ENCODE peak calls at places on chromosomes 1 and 21, in eight cellular contexts. M is NCI-H1105 treated with DMSO at 0.1 percent for 48 hours; Q is effector memory CD8-positive, alpha-beta T cell; X is PC-3; S is left ventricle myocardium superior; F is NAMALWA; V is nephron progenitor cell; N is mesothelial cell of epicardium. C is an unnamed sample.

GRCh38 chr1:67948155-67949075 is 102.0 kb downstream of the DIRAS3 start:
- DNase-seq in M (no peak), Q (no peak), X (peak), S (no peak), F (no peak), V (no peak), N (no peak), C (no peak)

GRCh38 chr1:183956559-183957188 is 80.9 kb downstream of the COLGALT2 start:
- DNase-seq in M (no peak), Q (peak), X (peak), S (no peak), F (peak), V (no peak), N (no peak), C (peak)

GRCh38 chr1:61237659-61238370 is 155.5 kb downstream of the NFIA start:
- DNase-seq in M (peak), Q (no peak), X (peak), S (no peak), F (no peak), V (no peak), N (no peak), C (no peak)

GRCh38 chr1:47317841-47318240 is 3.9 kb upstream of the STIL start:
- DNase-seq in M (no peak), Q (no peak), X (no peak), S (no peak), F (no peak), V (no peak), N (no peak), C (no peak)

GRCh38 chr1:4674676-4675075 is 20.3 kb downstream of the AJAP1 start:
- DNase-seq in M (no peak), Q (no peak), X (no peak), S (no peak), F (no peak), V (no peak), N (no peak), C (no peak)

GRCh38 chr1:151841141-151841540 is 1.5 kb upstream of the C2CD4D start:
- DNase-seq in M (no peak), Q (no peak), X (peak), S (no peak), F (no peak), V (no peak), N (no peak), C (no peak)

GRCh38 chr21:46057111-46057709 is 40.7 kb upstream of the COL6A2 start:
- DNase-seq in M (no peak), Q (no peak), X (no peak), S (peak), F (no peak), V (no peak), N (no peak), C (no peak)

GRCh38 chr1:6412896-6413295 is 6.8 kb downstream of the HES2 start:
- DNase-seq in M (no peak), Q (no peak), X (peak), S (no peak), F (no peak), V (no peak), N (no peak), C (no peak)

GRCh38 chr21:45747802-45748445 is 104.4 kb downstream of the PCBP3 start:
- DNase-seq in M (peak), Q (no peak), X (peak), S (no peak), F (no peak), V (no peak), N (no peak), C (no peak)

GRCh38 chr1:54791880-54792522 is 9.1 kb downstream of the TTC22 start:
- DNase-seq in M (no peak), Q (no peak), X (peak), S (no peak), F (peak), V (peak), N (no peak), C (peak)

GRCh38 chr1:39642796-39643195 is 3.4 kb upstream of the HEYL start:
- DNase-seq in M (no peak), Q (no peak), X (peak), S (no peak), F (no peak), V (no peak), N (no peak), C (no peak)

GRCh38 chr1:38142606-38143005 is 96.0 kb upstream of the POU3F1 start:
- DNase-seq in M (no peak), Q (no peak), X (no peak), S (no peak), F (no peak), V (no peak), N (no peak), C (no peak)

GRCh38 chr1:236058141-236058626 is 6.7 kb downstream of the NID1 start:
- DNase-seq in M (no peak), Q (no peak), X (no peak), S (no peak), F (no peak), V (no peak), N (no peak), C (no peak)

GRCh38 chr1:1344672-1345361 is 4.4 kb downstream of the DVL1 start:
- DNase-seq in M (no peak), Q (no peak), X (peak), S (no peak), F (no peak), V (peak), N (no peak), C (peak)

GRCh38 chr1:213776974-213777373 is 210.8 kb upstream of the PROX1 start:
- DNase-seq in M (no peak), Q (no peak), X (no peak), S (no peak), F (no peak), V (no peak), N (no peak), C (no peak)

GRCh38 chr1:1148569-1148968 is 25.1 kb upstream of the TTLL10 start:
- DNase-seq in M (no peak), Q (no peak), X (no peak), S (no peak), F (no peak), V (no peak), N (no peak), C (no peak)

GRCh38 chr1:109887890-109888289 is 22.8 kb upstream of the CSF1 start:
- DNase-seq in M (no peak), Q (no peak), X (no peak), S (no peak), F (no peak), V (no peak), N (no peak), C (no peak)

GRCh38 chr1:185520188-185520935 is 203.3 kb upstream of the IVNS1ABP start:
- DNase-seq in M (no peak), Q (no peak), X (no peak), S (no peak), F (no peak), V (no peak), N (no peak), C (no peak)

GRCh38 chr1:147735423-147735822 is 25.0 kb downstream of the GJA5 start:
- DNase-seq in M (no peak), Q (no peak), X (no peak), S (peak), F (no peak), V (no peak), N (no peak), C (no peak)

GRCh38 chr1:97630281-97630680 is 290.6 kb downstream of the DPYD start:
- DNase-seq in M (no peak), Q (no peak), X (no peak), S (no peak), F (no peak), V (no peak), N (no peak), C (no peak)

GRCh38 chr1:66239834-66240233 is 294.1 kb upstream of the SGIP1 start:
- DNase-seq in M (no peak), Q (no peak), X (no peak), S (no peak), F (peak), V (no peak), N (no peak), C (no peak)

GRCh38 chr1:198681831-198682756 is 43.3 kb downstream of the PTPRC start:
- DNase-seq in M (peak), Q (peak), X (peak), S (peak), F (peak), V (no peak), N (no peak), C (peak)

GRCh38 chr1:25687221-25688017 is 70.8 kb downstream of the MAN1C1 start:
- DNase-seq in M (no peak), Q (no peak), X (no peak), S (no peak), F (no peak), V (no peak), N (no peak), C (no peak)

GRCh38 chr1:231694081-231694443 is 67.5 kb downstream of the DISC1 start:
- DNase-seq in M (peak), Q (no peak), X (no peak), S (peak), F (no peak), V (no peak), N (no peak), C (no peak)

GRCh38 chr1:159821171-159821867 is 5.4 kb upstream of the SLAMF8 start:
- DNase-seq in M (no peak), Q (no peak), X (no peak), S (no peak), F (peak), V (no peak), N (no peak), C (peak)

GRCh38 chr1:19044975-19045831 is 88.7 kb upstream of the IFFO2 start:
- DNase-seq in M (no peak), Q (peak), X (no peak), S (no peak), F (no peak), V (no peak), N (no peak), C (no peak)

GRCh38 chr1:24896176-24896575 is 33.9 kb downstream of the RUNX3 start:
- DNase-seq in M (no peak), Q (no peak), X (no peak), S (no peak), F (no peak), V (no peak), N (peak), C (no peak)

GRCh38 chr1:23167353-23168078 is 1.1 kb downstream of the LUZP1 start:
- DNase-seq in M (peak), Q (peak), X (peak), S (peak), F (peak), V (peak), N (peak), C (peak)

GRCh38 chr1:17215545-17215890 is 10.6 kb downstream of the PADI1 start:
- DNase-seq in M (no peak), Q (no peak), X (peak), S (no peak), F (no peak), V (no peak), N (no peak), C (no peak)

GRCh38 chr1:54487571-54488050 is 60.4 kb upstream of the ACOT11 start:
- DNase-seq in M (no peak), Q (no peak), X (peak), S (peak), F (no peak), V (peak), N (no peak), C (no peak)

GRCh38 chr21:19244502-19245187 is 841.1 kb upstream of the TMPRSS15 start:
- DNase-seq in M (no peak), Q (no peak), X (no peak), S (no peak), F (no peak), V (no peak), N (no peak), C (no peak)

GRCh38 chr1:39836595-39837110 is 46.7 kb downstream of the TRIT1 start:
- DNase-seq in M (no peak), Q (no peak), X (no peak), S (no peak), F (no peak), V (no peak), N (no peak), C (no peak)

GRCh38 chr1:62111084-62111483 is 83.6 kb upstream of the L1TD1 start:
- DNase-seq in M (no peak), Q (no peak), X (no peak), S (no peak), F (no peak), V (no peak), N (no peak), C (no peak)